ENCODE peak calls at places on chromosomes 3 and 15, in four cellular contexts. Z is CD8-positive, alpha-beta memory T cell; G is amniotic stem cell; X is HT1080. P is an unnamed sample.
A peak's percentile ranks its signal among the peaks of the same experiment; 100 is the strongest.

GRCh38 chr3:15051531-15051930 is 13.6 kb downstream of the MRPS25 start:
- DNase-seq in Z (peak; percentile 13), X (peak; percentile 68), G (no peak), P (peak; percentile 33)

GRCh38 chr15:66841953-66842681 is 140.1 kb downstream of the SMAD6 start:
- DNase-seq in Z (no peak), X (peak; percentile 90), G (peak; percentile 82), P (peak; percentile 61)

GRCh38 chr3:64022451-64023186 is 675 bp downstream of the PSMD6 start:
- DNase-seq in X (no peak), Z (no peak), G (no peak), P (no peak)

GRCh38 chr3:47491777-47492176 is 16.0 kb upstream of the SCAP start:
- DNase-seq in X (no peak), G (no peak), Z (no peak), P (no peak)

GRCh38 chr3:106814231-106814630 is 563.0 kb upstream of the CCDC54 start:
- DNase-seq in X (no peak), Z (no peak), G (no peak), P (no peak)

GRCh38 chr3:50134367-50134766 is 20.8 kb upstream of the SEMA3F start:
- DNase-seq in G (no peak), Z (no peak), X (no peak), P (no peak)

GRCh38 chr3:17585561-17586325 is 156.7 kb downstream of the TBC1D5 start:
- DNase-seq in G (no peak), Z (no peak), X (no peak), P (no peak)

GRCh38 chr3:105791919-105792786 is 76.7 kb downstream of the CBLB start:
- DNase-seq in Z (no peak), G (no peak), X (peak; percentile 88), P (peak; percentile 37)

GRCh38 chr3:98793971-98794370 is 30.8 kb downstream of the ST3GAL6 start:
- DNase-seq in G (no peak), Z (no peak), X (no peak), P (peak; percentile 29)

GRCh38 chr3:16150285-16150684 is 24.2 kb upstream of the GALNT15 start:
- DNase-seq in Z (no peak), G (no peak), X (no peak), P (no peak)

GRCh38 chr3:116148881-116149530 is 296.3 kb downstream of the LSAMP start:
- DNase-seq in Z (no peak), G (no peak), X (peak; percentile 73), P (peak; percentile 73)

GRCh38 chr3:96214941-96215340 is 599.5 kb upstream of the EPHA6 start:
- DNase-seq in Z (no peak), X (no peak), G (no peak), P (no peak)

GRCh38 chr3:63961891-63962290 is 49.7 kb upstream of the SCAANT1 start:
- DNase-seq in X (peak; percentile 54), Z (peak; percentile 58), G (no peak), P (peak; percentile 26)

GRCh38 chr3:50388720-50389352 is 29.5 kb upstream of the TMEM115 start:
- DNase-seq in X (no peak), G (no peak), Z (no peak), P (no peak)

GRCh38 chr3:168336276-168336675 is 240.6 kb upstream of the GOLIM4 start:
- DNase-seq in G (no peak), X (no peak), Z (no peak), P (peak; percentile 9)

GRCh38 chr3:126285369-126285768 is 71.8 kb downstream of the KLF15 start:
- DNase-seq in X (no peak), G (no peak), Z (no peak), P (no peak)

GRCh38 chr15:63264685-63265302 is 12.6 kb upstream of the APH1B start:
- DNase-seq in G (no peak), Z (no peak), X (no peak), P (no peak)

GRCh38 chr15:85479071-85479647 is 98.8 kb downstream of the AKAP13 start:
- DNase-seq in G (peak; percentile 5), X (peak; percentile 75), Z (no peak), P (peak; percentile 60)

GRCh38 chr3:106299300-106300098 is 430.7 kb upstream of the CBLB start:
- DNase-seq in Z (no peak), X (peak; percentile 64), G (no peak), P (peak; percentile 36)

GRCh38 chr3:194675680-194676079 is 3.7 kb upstream of the LSG1 start:
- DNase-seq in X (no peak), Z (no peak), G (no peak), P (no peak)

GRCh38 chr3:58560771-58561311 is 16.4 kb downstream of the FAM107A start:
- DNase-seq in G (peak; percentile 75), X (peak; percentile 97), Z (no peak), P (peak; percentile 84)

GRCh38 chr3:45987368-45988099 is 8.1 kb downstream of the FYCO1 start:
- DNase-seq in Z (no peak), X (peak; percentile 52), G (no peak), P (no peak)

GRCh38 chr3:195250473-195251251 is 20.3 kb downstream of the XXYLT1 start:
- DNase-seq in X (no peak), Z (no peak), G (no peak), P (no peak)

GRCh38 chr3:183161552-183162345 is 785 bp downstream of the LAMP3 start:
- DNase-seq in X (no peak), Z (peak; percentile 18), G (no peak), P (no peak)

GRCh38 chr3:64125561-64125960 is 99.7 kb downstream of the PRICKLE2 start:
- DNase-seq in X (no peak), G (no peak), Z (no peak), P (no peak)